ENCODE peak calls at places on chromosomes 16 and 17, in four cellular contexts. C is germinal center; A is left ventricle myocardium superior; S is activated naive CD4-positive, alpha-beta T cell treated with anti-CD3 and anti-CD28 coated beads, Interleukin-2, amount 50 U/mL, for 16 hours. U is an unnamed sample.

GRCh38 chr16:84138824-84139627 is 6.0 kb downstream of the HSDL1 start:
- DNase-seq in S (no peak), A (peak; percentile 53), C (no peak), U (peak; percentile 77)

GRCh38 chr17:9971991-9972390 is 66.9 kb upstream of the RCVRN start:
- DNase-seq in A (peak; percentile 87), S (no peak), C (no peak), U (no peak)

GRCh38 chr16:69112285-69113129 is 7.1 kb downstream of the HAS3 start:
- DNase-seq in S (peak; percentile 59), A (peak; percentile 65), C (peak; percentile 75), U (no peak)

GRCh38 chr17:49234509-49235080 is 4.0 kb upstream of the PHOSPHO1 start:
- DNase-seq in C (no peak), A (no peak), S (no peak), U (no peak)

GRCh38 chr17:80804466-80804865 is 187.2 kb upstream of the CHMP6 start:
- DNase-seq in S (peak; percentile 46), A (no peak), C (no peak), U (no peak)

GRCh38 chr17:19327039-19327776 is 35.3 kb downstream of the B9D1 start:
- DNase-seq in C (no peak), S (no peak), A (no peak), U (no peak)

GRCh38 chr17:18235743-18236256 is 10.4 kb downstream of the LLGL1 start:
- DNase-seq in S (no peak), C (no peak), A (no peak), U (no peak)

GRCh38 chr17:2384439-2385127 is 16.3 kb downstream of the MNT start:
- DNase-seq in C (no peak), S (no peak), A (no peak), U (no peak)

GRCh38 chr17:36671144-36671543 is 69.8 kb downstream of the MRM1 start:
- DNase-seq in S (no peak), C (no peak), A (no peak), U (no peak)

GRCh38 chr17:27264068-27264812 is 29.7 kb upstream of the WSB1 start:
- DNase-seq in C (no peak), S (no peak), A (no peak), U (no peak)

GRCh38 chr17:15951368-15952047 is 6.6 kb downstream of the ADORA2B start:
- DNase-seq in C (no peak), S (no peak), A (no peak), U (no peak)

GRCh38 chr17:59840329-59840907 is 52.3 kb downstream of the TUBD1 start:
- DNase-seq in C (no peak), S (no peak), A (no peak), U (no peak)

GRCh38 chr17:63246344-63246743 is 199.8 kb downstream of the CYB561 start:
- DNase-seq in S (no peak), C (no peak), A (no peak), U (no peak)

GRCh38 chr16:29926675-29927522 is 873 bp upstream of the KCTD13 start:
- DNase-seq in A (no peak), C (no peak), S (no peak), U (no peak)

GRCh38 chr16:15829460-15829859 is 27.4 kb downstream of the MYH11 start:
- DNase-seq in A (peak; percentile 60), C (no peak), S (no peak), U (peak; percentile 40)

GRCh38 chr17:1455748-1456599 is at the start of gene CRK:
- DNase-seq in C (peak; percentile 100), A (peak; percentile 99), S (peak; percentile 98), U (peak; percentile 94)

GRCh38 chr17:72725432-72726068 is 366.9 kb downstream of the SLC39A11 start:
- DNase-seq in A (peak; percentile 62), C (peak; percentile 53), S (peak; percentile 47), U (no peak)

GRCh38 chr16:73405851-73406250 is 357.9 kb upstream of the ZFHX3 start:
- DNase-seq in S (no peak), A (no peak), C (no peak), U (no peak)

GRCh38 chr16:70661918-70662641 is 15.7 kb downstream of the IL34 start:
- DNase-seq in S (no peak), C (no peak), A (no peak), U (no peak)

GRCh38 chr17:18261659-18262058 is 1.2 kb downstream of the MIEF2 start:
- DNase-seq in A (no peak), C (no peak), S (no peak), U (no peak)

GRCh38 chr17:49117581-49118230 is 14.9 kb upstream of the B4GALNT2 start:
- DNase-seq in S (no peak), C (no peak), A (no peak), U (no peak)

GRCh38 chr17:64345691-64346376 is 44.8 kb downstream of the PECAM1 start:
- DNase-seq in C (no peak), A (peak; percentile 45), S (no peak), U (no peak)

GRCh38 chr17:27624555-27624954 is 6.4 kb upstream of the LGALS9 start:
- DNase-seq in C (no peak), S (no peak), A (no peak), U (no peak)

GRCh38 chr17:73711184-73711583 is 66.9 kb upstream of the SDK2 start:
- DNase-seq in A (no peak), C (peak; percentile 68), S (no peak), U (no peak)

U was measured in gastrocnemius medialis.